ENCODE peak calls at places on chromosome 15, in four cellular contexts. C, X, V and U are unnamed samples.

GRCh38 chr15:30991301-30992072 is at the start of gene MTMR10:
- DNase-seq in C (peak), X (peak), V (peak), U (peak)

GRCh38 chr15:79007066-79007465 is 62.2 kb upstream of the CTSH start:
- DNase-seq in C (peak), X (peak), V (peak), U (no peak)

GRCh38 chr15:55744026-55744655 is 1.2 kb upstream of the PRTG start:
- DNase-seq in C (no peak), X (no peak), V (no peak), U (no peak)

GRCh38 chr15:19973718-19974117 is 567.9 kb downstream of the GOLGA6L6 start:
- DNase-seq in C (no peak), X (no peak), V (no peak), U (no peak)

GRCh38 chr15:33201376-33202189 is 7.1 kb upstream of the FMN1 start:
- DNase-seq in C (peak), X (peak), V (peak), U (no peak)

GRCh38 chr15:25605171-25605570 is 166.3 kb upstream of the UBE3A start:
- DNase-seq in C (no peak), X (no peak), V (no peak), U (no peak)

GRCh38 chr15:63599401-63600000 is 2.3 kb downstream of the FBXL22 start:
- DNase-seq in C (peak), X (peak), V (peak), U (no peak)

GRCh38 chr15:70597056-70597603 is 166.2 kb downstream of the UACA start:
- DNase-seq in C (no peak), X (no peak), V (no peak), U (no peak)

GRCh38 chr15:72193781-72194396 is 3.7 kb downstream of the GRAMD2A start:
- DNase-seq in C (peak), X (no peak), V (no peak), U (no peak)

GRCh38 chr15:40510201-40510600 is 39.4 kb downstream of the CHST14 start:
- DNase-seq in C (no peak), X (no peak), V (no peak), U (no peak)

DNA sequence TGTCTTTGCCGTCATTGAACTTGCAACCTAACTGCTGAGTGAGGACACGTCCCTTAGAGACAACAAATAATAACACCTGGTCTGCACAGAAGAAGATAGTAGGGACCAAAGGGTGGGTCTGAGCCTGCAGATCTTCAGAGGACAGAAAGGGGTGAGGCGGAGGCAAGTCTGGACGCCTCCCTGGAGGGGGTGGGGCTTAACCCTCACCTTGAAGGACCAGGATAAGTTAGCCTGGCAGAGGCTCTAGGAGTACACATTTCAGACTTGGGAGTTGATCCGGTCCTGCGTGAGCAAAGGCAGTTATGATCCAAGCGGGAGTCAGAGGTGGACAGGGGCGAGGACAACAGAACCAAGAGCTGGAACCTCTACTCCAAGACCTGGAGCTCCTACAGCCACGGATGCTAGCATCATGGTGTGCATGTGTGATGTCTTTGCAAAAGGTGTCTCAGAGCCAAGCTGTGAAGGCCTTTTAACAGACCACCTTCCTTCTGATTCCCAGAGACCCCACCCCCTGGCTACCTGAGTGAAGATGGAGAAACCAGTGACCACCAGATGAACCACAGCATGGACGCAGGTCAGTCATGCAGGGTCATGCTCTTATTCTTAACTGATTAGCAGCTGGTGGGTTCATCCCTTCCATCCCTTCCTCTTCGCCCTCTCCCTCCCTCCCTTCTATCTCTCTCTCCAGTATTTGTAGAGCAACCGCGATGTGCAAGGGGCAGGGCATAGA is 88.0 kb downstream of the AAGAB start:
- DNase-seq in C (no peak), X (no peak), V (no peak), U (no peak)
- H3K4me3 ChIP-seq in C (no peak), X (no peak), V (no peak), U (no peak)

GRCh38 chr15:52527898-52528464 is 699 bp downstream of the MYO5A start:
- DNase-seq in C (peak), X (peak), V (peak), U (no peak)
- H3K4me3 ChIP-seq in C (peak), X (peak), V (peak), U (peak)

DNA sequence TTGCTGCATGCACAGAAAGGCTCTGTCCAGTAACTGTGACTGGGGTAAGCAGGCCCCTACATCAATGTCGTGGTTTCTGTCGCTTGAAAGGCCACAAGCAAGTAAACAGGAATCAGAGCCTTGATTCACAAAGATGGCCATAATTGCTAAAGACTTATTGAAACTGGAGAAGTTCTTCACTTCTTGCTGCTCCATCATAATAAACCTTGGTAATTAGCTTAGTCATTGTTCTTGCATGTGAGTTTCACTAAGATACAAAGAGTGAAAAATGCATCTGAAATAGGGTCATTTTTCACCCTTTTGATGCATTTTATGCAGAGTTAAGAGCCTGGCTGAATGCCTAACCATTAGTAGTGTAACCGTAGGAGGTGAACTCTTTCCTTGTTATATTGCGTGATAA is 3.2 kb downstream of the SEMA6D start:
- DNase-seq in C (no peak), X (no peak), V (no peak), U (no peak)
- H3K4me3 ChIP-seq in C (no peak), X (no peak), V (no peak), U (peak)

GRCh38 chr15:85795320-85795668 is 569 bp upstream of the KLHL25 start:
- DNase-seq in C (no peak), X (no peak), V (no peak), U (no peak)

GRCh38 chr15:85805392-85805791 is 10.7 kb upstream of the KLHL25 start:
- DNase-seq in C (no peak), X (no peak), V (no peak), U (no peak)

GRCh38 chr15:85804481-85805165 is 9.9 kb upstream of the KLHL25 start:
- DNase-seq in C (no peak), X (no peak), V (no peak), U (no peak)

GRCh38 chr15:85795669-85796305 is 1.1 kb upstream of the KLHL25 start:
- DNase-seq in C (no peak), X (no peak), V (peak), U (no peak)

DNA sequence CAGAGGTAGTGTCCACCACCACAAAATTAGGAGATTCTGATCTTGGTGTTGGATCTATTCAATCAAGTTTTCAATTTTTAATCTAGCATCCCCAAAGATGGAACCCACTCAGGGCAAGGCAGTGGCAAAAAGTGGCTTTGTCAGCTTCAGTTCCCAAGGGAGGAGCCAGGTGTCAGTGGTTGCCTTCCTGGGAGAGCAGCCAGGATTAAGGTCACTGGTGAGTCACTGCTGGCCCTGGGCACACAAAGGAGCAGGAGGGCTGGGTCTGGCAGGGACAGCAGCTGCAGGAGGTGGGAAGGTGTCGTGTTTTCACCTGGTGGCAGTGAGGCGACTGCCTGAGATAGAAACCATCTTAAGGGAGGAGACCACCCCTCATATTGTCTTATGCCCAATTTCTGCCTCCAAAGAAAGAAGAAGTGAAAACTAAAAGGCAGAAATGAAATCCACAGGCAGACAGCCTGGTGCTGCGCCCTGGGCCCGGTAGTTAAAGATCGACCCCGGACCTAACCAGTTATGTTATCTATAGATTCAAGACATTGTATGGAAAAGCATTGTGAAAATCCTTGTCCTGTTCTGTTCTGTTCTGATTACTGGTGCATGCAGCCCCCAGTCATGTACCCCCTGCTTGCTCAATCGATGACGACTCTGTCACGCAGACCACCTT is 5.9 kb upstream of the KLHL25 start:
- DNase-seq in C (no peak), X (peak), V (peak), U (peak)
- H3K4me3 ChIP-seq in C (no peak), X (no peak), V (no peak), U (no peak)

DNA sequence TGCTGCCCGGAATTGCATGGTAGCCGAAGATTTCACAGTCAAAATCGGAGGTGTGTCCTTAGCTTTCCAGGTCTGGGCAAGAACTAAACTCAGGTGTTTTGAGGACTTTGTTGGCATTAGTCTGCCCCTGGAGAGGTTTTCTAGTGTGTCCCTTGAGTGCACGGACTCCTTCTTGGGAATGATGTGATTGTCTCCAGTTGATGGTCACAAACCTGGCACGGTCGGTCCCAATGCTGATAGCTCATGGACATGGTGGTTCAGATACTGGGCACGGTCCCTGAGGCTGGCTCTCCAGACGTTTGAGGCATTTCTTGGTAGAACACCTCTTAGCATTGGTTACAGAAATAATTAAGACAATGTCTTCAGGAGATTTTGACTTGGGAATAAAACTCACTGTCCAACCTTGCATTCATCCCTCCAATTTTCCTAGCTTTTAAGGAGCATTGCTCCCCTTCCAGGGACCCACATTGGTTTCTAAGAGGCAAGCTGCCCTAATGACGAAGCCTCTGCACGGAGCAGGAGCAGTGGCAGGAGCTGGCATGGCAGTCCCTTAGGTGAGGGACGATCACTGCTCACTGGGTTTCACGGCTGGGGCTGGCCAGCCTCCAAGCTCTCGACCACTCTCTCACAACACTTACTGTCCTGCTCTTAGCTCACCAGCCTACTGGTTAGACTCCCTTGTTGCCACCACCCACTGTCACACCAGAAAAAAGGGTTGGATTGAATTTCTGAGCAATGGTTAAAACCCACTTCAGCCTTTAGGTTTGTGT is 68.1 kb downstream of the PGPEP1L start:
- DNase-seq in C (peak), X (no peak), V (no peak), U (no peak)
- H3K4me3 ChIP-seq in C (no peak), X (no peak), V (no peak), U (no peak)

GRCh38 chr15:60005352-60006202 is 1.5 kb downstream of the FOXB1 start:
- DNase-seq in C (peak), X (peak), V (no peak), U (no peak)
- H3K4me3 ChIP-seq in C (peak), X (peak), V (peak), U (peak)

GRCh38 chr15:99502182-99502581 is 63.6 kb upstream of the MEF2A start:
- DNase-seq in C (no peak), X (no peak), V (no peak), U (no peak)
- H3K4me3 ChIP-seq in C (no peak), X (no peak), V (no peak), U (no peak)

DNA sequence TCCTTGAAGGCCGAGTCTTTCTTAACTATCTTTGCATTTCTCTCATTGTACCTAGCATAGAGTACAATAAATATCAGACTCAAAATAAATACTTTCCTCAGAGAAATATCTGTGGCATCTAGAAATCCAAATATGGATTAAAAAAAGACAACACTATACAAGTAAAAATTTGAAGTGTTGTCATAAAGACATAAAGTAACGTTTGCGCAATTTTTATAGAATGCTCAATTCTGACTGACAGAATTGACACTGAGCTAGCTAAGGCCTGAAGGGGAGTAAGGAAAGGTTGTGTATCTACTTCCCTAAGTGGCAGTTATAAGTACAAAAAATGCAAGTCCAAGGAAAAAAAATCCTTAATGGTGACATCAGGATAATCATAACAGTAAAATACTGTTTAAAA is 1.1 kb downstream of the SEC11A start:
- DNase-seq in C (no peak), X (no peak), V (no peak), U (no peak)
- H3K4me3 ChIP-seq in C (peak), X (peak), V (peak), U (peak)